ENCODE peak calls at places on chromosomes 2 and 18, in ten cellular contexts. L is D721Med; B is right cardiac atrium; V is tibial nerve; T is right atrium auricular region; G is NCI-H1694 treated with DMSO at 0.1 percent for 48 hours; U is activated naive CD8-positive, alpha-beta T cell treated with anti-CD3 and anti-CD28 coated beads, Interleukin-2, amount 50 U/mL, for 24 hours; I is LoVo; H is stimulated activated CD4-positive, alpha-beta T cell treated with anti-CD3 and anti-CD28 coated beads, TNF-alpha, amount 100 ng/mL, for 24 hours; O is MV-4-11. W is an unnamed sample.

GRCh38 chr2:151630372-151630771 is 103.9 kb downstream of the NEB start:
- DNase-seq in L (no peak), B (no peak), V (no peak), T (no peak), G (no peak), U (no peak), I (no peak), H (no peak), O (no peak), W (no peak)

GRCh38 chr18:74249181-74249968 is 42.4 kb downstream of the CYB5A start:
- DNase-seq in L (no peak), B (no peak), V (no peak), T (no peak), G (no peak), U (no peak), I (no peak), H (no peak), O (peak), W (peak)

GRCh38 chr18:1094408-1094807 is 189.7 kb downstream of the ADCYAP1 start:
- DNase-seq in L (no peak), B (no peak), V (no peak), T (no peak), G (no peak), U (no peak), I (no peak), H (no peak), O (no peak), W (peak)

GRCh38 chr2:236711440-236711839 is 141.8 kb downstream of the ACKR3 start:
- DNase-seq in L (no peak), B (peak), V (no peak), T (peak), G (no peak), U (no peak), I (peak), H (no peak), O (peak), W (peak)

GRCh38 chr2:151292124-151292523 is 2.7 kb upstream of the NMI start:
- DNase-seq in L (no peak), B (no peak), V (no peak), T (no peak), G (no peak), U (no peak), I (no peak), H (no peak), O (no peak), W (no peak)

GRCh38 chr2:159030674-159031380 is 62.4 kb downstream of the TANC1 start:
- DNase-seq in L (no peak), B (peak), V (peak), T (peak), G (no peak), U (no peak), I (peak), H (no peak), O (no peak), W (peak)

GRCh38 chr2:71807969-71808451 is 339.7 kb downstream of the CYP26B1 start:
- DNase-seq in L (no peak), B (peak), V (no peak), T (peak), G (no peak), U (no peak), I (no peak), H (no peak), O (no peak), W (peak)

GRCh38 chr2:42748846-42749245 is 15.1 kb downstream of the OXER1 start:
- DNase-seq in L (no peak), B (no peak), V (no peak), T (no peak), G (no peak), U (no peak), I (no peak), H (no peak), O (no peak), W (no peak)

GRCh38 chr2:209476367-209477191 is 52.7 kb downstream of the MAP2 start:
- DNase-seq in L (no peak), B (peak), V (no peak), T (no peak), G (peak), U (no peak), I (peak), H (no peak), O (no peak), W (peak)

GRCh38 chr2:221104391-221104811 is 467.7 kb downstream of the EPHA4 start:
- DNase-seq in L (no peak), B (peak), V (peak), T (peak), G (peak), U (no peak), I (no peak), H (no peak), O (no peak), W (peak)

GRCh38 chr2:25161055-25161781 is 7.2 kb downstream of the POMC start:
- DNase-seq in L (no peak), B (peak), V (peak), T (no peak), G (no peak), U (peak), I (no peak), H (peak), O (no peak), W (peak)

GRCh38 chr2:68716948-68717661 is 17.5 kb upstream of the ARHGAP25 start:
- DNase-seq in L (no peak), B (no peak), V (no peak), T (no peak), G (no peak), U (no peak), I (no peak), H (no peak), O (no peak), W (no peak)

GRCh38 chr2:38925982-38926381 is 36.3 kb downstream of the ARHGEF33 start:
- DNase-seq in L (no peak), B (no peak), V (no peak), T (no peak), G (no peak), U (no peak), I (no peak), H (no peak), O (no peak), W (no peak)

GRCh38 chr2:83844490-83844889 is 614.6 kb downstream of the SUCLG1 start:
- DNase-seq in L (no peak), B (no peak), V (no peak), T (no peak), G (no peak), U (no peak), I (no peak), H (no peak), O (no peak), W (no peak)

GRCh38 chr2:217090024-217090473 is 230.2 kb upstream of the TNP1 start:
- DNase-seq in L (no peak), B (no peak), V (no peak), T (no peak), G (no peak), U (no peak), I (no peak), H (no peak), O (peak), W (peak)

GRCh38 chr2:235654115-235654514 is 160.3 kb downstream of the AGAP1 start:
- DNase-seq in L (no peak), B (no peak), V (no peak), T (no peak), G (no peak), U (no peak), I (no peak), H (no peak), O (no peak), W (peak)

W was measured in fibroblast of lung.